ENCODE peak calls at places on chromosome 10, in seven cellular contexts. Y, J, I, W, Q, N and K are unnamed samples.

GRCh38 chr10:70704211-70704610 is 31.9 kb downstream of the ADAMTS14 start:
- DNase-seq in Y (no peak), J (no peak), I (no peak), W (no peak), Q (no peak), N (no peak), K (no peak)

GRCh38 chr10:64201936-64202335 is 680.7 kb downstream of the REEP3 start:
- DNase-seq in Y (no peak), J (no peak), I (no peak), W (no peak), Q (no peak), N (no peak), K (no peak)

GRCh38 chr10:30324448-30325110 is 24.5 kb downstream of the MTPAP start:
- DNase-seq in Y (no peak), J (no peak), I (no peak), W (no peak), Q (no peak), N (no peak), K (no peak)

GRCh38 chr10:88194961-88195367 is 331.5 kb downstream of the PTEN start:
- DNase-seq in Y (no peak), J (no peak), I (no peak), W (no peak), Q (peak; percentile 33), N (no peak), K (no peak)

GRCh38 chr10:119446441-119447277 is 95.9 kb downstream of the RGS10 start:
- DNase-seq in Y (no peak), J (no peak), I (no peak), W (no peak), Q (no peak), N (no peak), K (no peak)

GRCh38 chr10:124602646-124603365 is 141.2 kb downstream of the LHPP start:
- DNase-seq in Y (no peak), J (no peak), I (no peak), W (no peak), Q (no peak), N (no peak), K (no peak)

GRCh38 chr10:96588601-96589419 is 2.0 kb upstream of the TM9SF3 start:
- DNase-seq in Y (no peak), J (peak; percentile 74), I (no peak), W (peak; percentile 85), Q (no peak), N (no peak), K (peak; percentile 59)

GRCh38 chr10:93088466-93088865 is 14.8 kb downstream of the CYP26A1 start:
- DNase-seq in Y (no peak), J (no peak), I (no peak), W (no peak), Q (no peak), N (no peak), K (no peak)

GRCh38 chr10:132499367-132499685 is 38.3 kb upstream of the INPP5A start:
- DNase-seq in Y (no peak), J (no peak), I (no peak), W (no peak), Q (no peak), N (no peak), K (no peak)

GRCh38 chr10:76152186-76152585 is 720.8 kb downstream of the LRMDA start:
- DNase-seq in Y (no peak), J (no peak), I (no peak), W (no peak), Q (no peak), N (no peak), K (no peak)

GRCh38 chr10:85008493-85009181 is 680.2 kb downstream of the CCSER2 start:
- DNase-seq in Y (no peak), J (no peak), I (no peak), W (peak; percentile 22), Q (no peak), N (no peak), K (no peak)

GRCh38 chr10:63664341-63664885 is 143.2 kb downstream of the REEP3 start:
- DNase-seq in Y (no peak), J (no peak), I (no peak), W (no peak), Q (no peak), N (no peak), K (no peak)

GRCh38 chr10:124468624-124469023 is 7.0 kb downstream of the LHPP start:
- DNase-seq in Y (no peak), J (no peak), I (no peak), W (no peak), Q (no peak), N (no peak), K (no peak)

GRCh38 chr10:19663344-19663743 is 152.9 kb upstream of the PLXDC2 start:
- DNase-seq in Y (no peak), J (no peak), I (no peak), W (no peak), Q (no peak), N (no peak), K (no peak)
- TF ChIP-seq CTCF in Y (peak; percentile 26), J (no peak), I (no peak), W (no peak), Q (no peak), N (no peak), K (no peak)

GRCh38 chr10:51204691-51205090 is 130.4 kb downstream of the PRKG1 start:
- DNase-seq in Y (no peak), J (no peak), I (no peak), W (no peak), Q (no peak), N (no peak), K (no peak)
- TF ChIP-seq CTCF in Y (no peak), J (no peak), I (no peak), W (no peak), Q (no peak), N (no peak), K (no peak)

DNA sequence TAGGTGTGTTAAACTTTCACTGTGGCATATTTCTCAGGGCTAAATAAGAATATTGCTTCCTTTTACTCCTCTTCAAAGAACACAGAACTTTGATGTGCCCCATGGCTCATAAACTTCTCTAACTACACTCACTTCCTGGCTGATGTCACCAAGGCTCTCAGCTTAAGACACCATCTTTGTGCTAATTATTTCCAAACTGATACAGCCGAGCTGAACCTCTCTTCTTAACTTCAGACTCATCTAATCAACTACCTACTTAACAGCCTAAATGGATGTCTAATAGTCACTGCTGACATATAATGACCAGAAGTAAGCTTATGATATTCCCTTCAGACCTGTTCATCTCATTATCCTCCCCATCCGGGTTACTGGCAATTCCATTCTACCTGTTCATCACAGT is 3.6 kb downstream of the C10orf67 start:
- DNase-seq in Y (no peak), J (no peak), I (peak; percentile 1), W (peak; percentile 33), Q (no peak), N (no peak), K (peak; percentile 37)
- TF ChIP-seq CTCF in Y (no peak), J (no peak), I (no peak), W (no peak), Q (no peak), N (no peak), K (no peak)

DNA sequence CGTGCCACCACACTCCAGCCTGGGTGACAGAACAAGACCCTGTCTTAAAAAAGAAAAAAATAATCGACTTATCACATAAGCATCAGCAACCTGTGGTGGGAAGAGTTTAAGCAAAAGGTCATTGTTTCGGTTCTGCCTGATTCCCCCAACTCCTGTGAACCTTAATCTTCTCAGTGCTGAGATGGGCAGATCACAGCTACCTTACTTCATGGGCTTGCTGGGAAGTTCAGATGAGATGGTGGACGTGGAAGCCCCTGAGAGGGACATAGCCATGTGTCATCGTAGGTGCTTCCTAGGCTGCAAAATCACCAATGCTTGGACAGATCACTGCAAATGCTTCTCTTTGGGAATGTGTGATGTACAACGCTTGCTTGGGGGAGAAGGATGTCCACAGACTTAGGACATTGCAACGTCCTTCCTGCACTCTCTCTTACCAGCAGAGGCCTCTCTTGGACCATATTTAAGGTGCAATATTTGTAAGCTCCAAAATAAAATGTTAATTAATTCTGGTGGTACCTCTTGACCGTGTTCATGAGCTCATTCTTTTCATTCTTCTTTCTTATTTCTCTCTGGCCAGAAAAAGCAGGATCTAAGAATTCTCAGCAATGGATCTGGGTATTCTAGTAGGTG is 8.6 kb downstream of the GJD4 start:
- DNase-seq in Y (no peak), J (no peak), I (peak; percentile 3), W (peak; percentile 43), Q (no peak), N (no peak), K (no peak)
- TF ChIP-seq CTCF in Y (no peak), J (no peak), I (no peak), W (peak; percentile 45), Q (peak; percentile 67), N (peak; percentile 69), K (no peak)

GRCh38 chr10:42830237-42830636 is 47.6 kb downstream of the BMS1 start:
- DNase-seq in Y (no peak), J (no peak), I (no peak), W (no peak), Q (no peak), N (no peak), K (no peak)

DNA sequence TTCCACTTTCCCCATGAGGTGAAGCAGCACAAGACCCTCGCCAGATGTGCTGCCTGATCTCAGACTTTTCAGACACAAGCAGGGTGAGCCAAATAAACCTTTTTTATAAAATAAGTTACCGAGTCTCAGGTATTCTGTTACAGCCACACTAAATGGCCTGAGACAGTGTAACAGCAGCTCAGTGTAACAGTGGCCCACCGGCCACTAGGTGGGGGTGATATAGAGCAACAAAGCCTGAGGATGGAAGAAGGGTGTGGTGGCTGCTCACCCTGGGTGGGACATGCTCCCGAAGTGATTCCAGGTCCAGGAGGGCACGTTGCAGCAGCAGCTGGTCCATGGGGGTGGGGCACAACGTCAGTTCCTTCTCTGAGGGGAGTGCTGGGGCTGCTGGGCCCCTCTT is 44.6 kb downstream of the BMS1 start:
- DNase-seq in Y (peak; percentile 24), J (no peak), I (peak; percentile 4), W (no peak), Q (peak; percentile 20), N (no peak), K (no peak)
- TF ChIP-seq CTCF in Y (no peak), J (no peak), I (peak; percentile 2), W (peak; percentile 3), Q (no peak), N (no peak), K (no peak)

GRCh38 chr10:31664803-31665202 is 263.8 kb downstream of the ARHGAP12 start:
- DNase-seq in Y (no peak), J (no peak), I (no peak), W (no peak), Q (no peak), N (no peak), K (no peak)

GRCh38 chr10:31656820-31657470 is 271.7 kb downstream of the ARHGAP12 start:
- DNase-seq in Y (no peak), J (no peak), I (no peak), W (no peak), Q (no peak), N (no peak), K (no peak)

GRCh38 chr10:31657471-31657844 is 271.2 kb downstream of the ARHGAP12 start:
- DNase-seq in Y (no peak), J (no peak), I (no peak), W (no peak), Q (no peak), N (no peak), K (no peak)

GRCh38 chr10:31659665-31660064 is 269.0 kb downstream of the ARHGAP12 start:
- DNase-seq in Y (no peak), J (no peak), I (no peak), W (no peak), Q (no peak), N (no peak), K (no peak)

DNA sequence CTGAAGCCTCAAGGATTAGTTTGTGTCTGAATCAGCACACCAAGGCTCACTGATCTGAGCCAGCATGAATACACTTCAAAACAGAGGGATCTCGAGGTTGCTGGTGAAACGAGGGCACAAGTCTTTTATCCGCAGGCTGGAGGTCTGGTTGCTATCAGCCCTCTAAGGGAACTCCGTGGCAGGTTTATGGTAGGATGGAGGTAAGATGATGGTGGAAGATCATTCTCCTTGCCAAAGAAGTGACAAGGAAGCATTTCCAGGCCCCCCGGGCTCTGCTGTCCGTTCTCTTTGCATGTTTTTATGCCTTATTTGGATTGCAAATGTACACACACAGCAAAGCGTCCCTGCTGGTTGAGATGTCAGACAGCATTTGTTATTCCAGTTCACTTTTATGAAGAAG is 268.3 kb downstream of the ARHGAP12 start:
- DNase-seq in Y (no peak), J (no peak), I (no peak), W (no peak), Q (no peak), N (no peak), K (no peak)
- TF ChIP-seq CTCF in Y (no peak), J (no peak), I (no peak), W (no peak), Q (no peak), N (no peak), K (no peak)